ENCODE peak calls at places on chromosomes 2 and 18, in seven cellular contexts. One of them, this sample, is unnamed.

GRCh38 chr2:46073540-46074018 is 223.6 kb upstream of the EPAS1 start:
- DNase-seq in ACHN: peak; percentile 97
- DNase-seq in small intestine: no peak
- DNase-seq in RPMI7951: peak; percentile 99
- DNase-seq in T1000: peak; percentile 43
- DNase-seq in uterus: no peak
- DNase-seq in endothelial cell: peak; percentile 29
- DNase-seq in this sample: no peak

GRCh38 chr2:16464641-16465040 is 201.0 kb downstream of the CYRIA start:
- DNase-seq in T1000: no peak
- DNase-seq in endothelial cell: no peak
- DNase-seq in ACHN: no peak
- DNase-seq in uterus: no peak
- DNase-seq in small intestine: no peak
- DNase-seq in RPMI7951: no peak
- DNase-seq in this sample: no peak

GRCh38 chr2:182319556-182319955 is 107.3 kb downstream of the PDE1A start:
- DNase-seq in small intestine: no peak
- DNase-seq in ACHN: no peak
- DNase-seq in uterus: no peak
- DNase-seq in RPMI7951: no peak
- DNase-seq in T1000: no peak
- DNase-seq in endothelial cell: no peak
- DNase-seq in this sample: no peak

GRCh38 chr2:10810175-10811161 is 2.1 kb downstream of the PDIA6 start:
- DNase-seq in ACHN: no peak
- DNase-seq in uterus: no peak
- DNase-seq in small intestine: peak; percentile 30
- DNase-seq in endothelial cell: no peak
- DNase-seq in RPMI7951: peak; percentile 53
- DNase-seq in T1000: no peak
- DNase-seq in this sample: no peak

GRCh38 chr2:233915133-233915532 is 2.0 kb upstream of the TRPM8 start:
- DNase-seq in small intestine: peak; percentile 22
- DNase-seq in ACHN: peak; percentile 16
- DNase-seq in uterus: no peak
- DNase-seq in T1000: no peak
- DNase-seq in RPMI7951: no peak
- DNase-seq in endothelial cell: no peak
- DNase-seq in this sample: no peak

GRCh38 chr2:224146356-224147160 is 107.5 kb upstream of the SERPINE2 start:
- DNase-seq in T1000: no peak
- DNase-seq in ACHN: no peak
- DNase-seq in uterus: no peak
- DNase-seq in RPMI7951: peak; percentile 76
- DNase-seq in endothelial cell: no peak
- DNase-seq in small intestine: peak; percentile 89
- DNase-seq in this sample: no peak

GRCh38 chr2:66433945-66434678 is 813 bp upstream of the MEIS1 start:
- DNase-seq in ACHN: peak; percentile 41
- DNase-seq in T1000: peak; percentile 44
- DNase-seq in small intestine: peak; percentile 58
- DNase-seq in endothelial cell: peak; percentile 71
- DNase-seq in RPMI7951: peak; percentile 81
- DNase-seq in uterus: peak; percentile 59
- DNase-seq in this sample: peak; percentile 78

GRCh38 chr18:79497638-79498081 is 101.9 kb downstream of the NFATC1 start:
- DNase-seq in T1000: no peak
- DNase-seq in RPMI7951: peak; percentile 44
- DNase-seq in small intestine: no peak
- DNase-seq in endothelial cell: no peak
- DNase-seq in uterus: no peak
- DNase-seq in ACHN: no peak
- DNase-seq in this sample: no peak

GRCh38 chr2:64622443-64623231 is 31.1 kb downstream of the SERTAD2 start:
- DNase-seq in ACHN: no peak
- DNase-seq in T1000: no peak
- DNase-seq in uterus: no peak
- DNase-seq in RPMI7951: no peak
- DNase-seq in endothelial cell: no peak
- DNase-seq in small intestine: no peak
- DNase-seq in this sample: peak; percentile 53

GRCh38 chr2:164039270-164039669 is 303.5 kb upstream of the FIGN start:
- DNase-seq in uterus: no peak
- DNase-seq in small intestine: no peak
- DNase-seq in endothelial cell: no peak
- DNase-seq in T1000: no peak
- DNase-seq in RPMI7951: no peak
- DNase-seq in ACHN: no peak
- DNase-seq in this sample: no peak

GRCh38 chr2:75276093-75277055 is 77.1 kb upstream of the TACR1 start:
- DNase-seq in endothelial cell: no peak
- DNase-seq in uterus: no peak
- DNase-seq in RPMI7951: peak; percentile 65
- DNase-seq in small intestine: no peak
- DNase-seq in T1000: no peak
- DNase-seq in ACHN: peak; percentile 36
- DNase-seq in this sample: no peak

GRCh38 chr2:190767821-190768220 is 112.8 kb upstream of the GLS start:
- DNase-seq in ACHN: no peak
- DNase-seq in endothelial cell: no peak
- DNase-seq in RPMI7951: no peak
- DNase-seq in uterus: no peak
- DNase-seq in small intestine: no peak
- DNase-seq in T1000: no peak
- DNase-seq in this sample: no peak

GRCh38 chr2:21041462-21041861 is 2.4 kb downstream of the APOB start:
- DNase-seq in uterus: no peak
- DNase-seq in RPMI7951: no peak
- DNase-seq in ACHN: no peak
- DNase-seq in small intestine: no peak
- DNase-seq in endothelial cell: no peak
- DNase-seq in T1000: no peak
- DNase-seq in this sample: no peak

GRCh38 chr18:57131782-57132181 is 15.1 kb upstream of the BOD1L2 start:
- DNase-seq in T1000: no peak
- DNase-seq in ACHN: no peak
- DNase-seq in uterus: no peak
- DNase-seq in RPMI7951: no peak
- DNase-seq in small intestine: peak; percentile 17
- DNase-seq in endothelial cell: no peak
- DNase-seq in this sample: no peak

GRCh38 chr2:20213651-20214565 is 11.0 kb downstream of the SDC1 start:
- DNase-seq in RPMI7951: no peak
- DNase-seq in small intestine: peak; percentile 74
- DNase-seq in ACHN: no peak
- DNase-seq in endothelial cell: no peak
- DNase-seq in uterus: no peak
- DNase-seq in T1000: no peak
- DNase-seq in this sample: no peak

This sample was measured in ecto neural progenitor cell.